ENCODE peak calls at places on chromosomes 1 and 21, in nine cellular contexts. J is B cell, M is NCI-H1417, T is DND-41, Q is HT-29, X is left ventricle myocardium inferior, U is GM12892, P is RWPE1, K is thyroid gland. H is an unnamed sample.

GRCh38 chr21:44752701-44753235 is 41.4 kb upstream of the TSPEAR start:
- DNase-seq in P (peak), U (no peak), X (no peak), M (no peak), T (no peak), K (no peak), Q (peak), J (no peak), H (no peak)

GRCh38 chr1:18907021-18907913 is 4.9 kb upstream of the ALDH4A1 start:
- DNase-seq in X (peak), U (peak), P (peak), J (peak), K (peak), T (peak), Q (peak), M (peak), H (peak)

GRCh38 chr21:44500111-44500510 is 39.9 kb downstream of the KRTAP10-1 start:
- DNase-seq in Q (no peak), J (no peak), K (no peak), T (no peak), P (no peak), M (no peak), X (no peak), U (no peak), H (no peak)

GRCh38 chr1:70169018-70169839 is 36.1 kb downstream of the LRRC40 start:
- DNase-seq in M (no peak), J (no peak), X (no peak), T (no peak), U (no peak), Q (no peak), K (no peak), P (no peak), H (no peak)

GRCh38 chr21:41548781-41549180 is 40.8 kb upstream of the TMPRSS2 start:
- DNase-seq in X (no peak), Q (no peak), T (no peak), J (no peak), K (peak), U (no peak), M (no peak), P (no peak), H (no peak)

GRCh38 chr1:196608401-196609113 is at the start of gene KCNT2:
- DNase-seq in K (peak), U (no peak), P (peak), Q (no peak), T (no peak), M (peak), X (peak), J (no peak), H (peak)

GRCh38 chr1:150963535-150964489 is 10.8 kb downstream of the CERS2 start:
- DNase-seq in Q (no peak), P (no peak), U (no peak), T (no peak), J (no peak), M (no peak), K (no peak), X (no peak), H (no peak)

GRCh38 chr21:16279658-16280581 is 550.1 kb downstream of the USP25 start:
- DNase-seq in T (no peak), X (peak), J (no peak), P (no peak), K (peak), U (no peak), M (no peak), Q (no peak), H (no peak)

GRCh38 chr1:223246468-223246867 is 103.4 kb upstream of the TLR5 start:
- DNase-seq in J (no peak), Q (no peak), P (no peak), T (no peak), X (no peak), M (no peak), U (no peak), K (no peak), H (no peak)

GRCh38 chr1:73947009-73947408 is 251.0 kb downstream of the LRRIQ3 start:
- DNase-seq in K (no peak), U (no peak), J (no peak), M (no peak), P (no peak), X (no peak), Q (peak), T (no peak), H (peak)

GRCh38 chr1:32465541-32466002 is 700 bp downstream of the ZBTB8B start:
- DNase-seq in M (no peak), J (no peak), X (no peak), U (no peak), Q (no peak), P (no peak), K (no peak), T (no peak), H (no peak)